ENCODE peak calls at places on chromosomes 4 and X, in five cellular contexts. W is upper lobe of left lung, J is esophagus squamous epithelium, T is stomach, G is testis. B is an unnamed sample. For H3K9me3, the result is how much of the 10 kb centered on the place peaks cover.

GRCh38 chr4:146511381-146511780 is 10.4 kb downstream of the SLC10A7 start:
- DNase-seq in W (no peak), J (no peak), T (no peak), G (no peak), B (no peak)

GRCh38 chr4:1015746-1016145 is 4.3 kb downstream of the FGFRL1 start:
- DNase-seq in W (no peak), J (no peak), T (no peak), G (no peak), B (no peak)

GRCh38 chr4:161936625-161937133 is 227.1 kb downstream of the FSTL5 start:
- DNase-seq in W (no peak), J (no peak), T (no peak), G (no peak), B (no peak)

GRCh38 chr4:20433101-20433705 is 181.5 kb downstream of the SLIT2 start:
- DNase-seq in W (no peak), J (no peak), T (no peak), G (no peak), B (no peak)

GRCh38 chr4:15702941-15703403 is at the start of gene BST1:
- DNase-seq in W (peak), J (no peak), T (peak), G (peak), B (peak)

GRCh38 chrX:102976793-102977495 is 39.9 kb downstream of the RAB40AL start:
- DNase-seq in W (no peak), J (no peak), T (no peak), G (no peak), B (no peak)

GRCh38 chr4:11908205-11908604 is 479.5 kb upstream of the HS3ST1 start:
- DNase-seq in W (no peak), J (no peak), T (no peak), G (no peak), B (no peak)

GRCh38 chr4:83331959-83332358 is 2.7 kb downstream of the HPSE start:
- DNase-seq in W (no peak), J (no peak), T (no peak), G (no peak), B (no peak)

GRCh38 chrX:1492421-1493012 is 39.8 kb upstream of the ASMTL start:
- DNase-seq in W (no peak), J (no peak), T (no peak), G (no peak), B (no peak)

GRCh38 chrX:64190136-64190740 is 15.3 kb downstream of the AMER1 start:
- DNase-seq in W (no peak), J (no peak), T (no peak), G (no peak), B (no peak)

GRCh38 chr4:150867148-150867547 is 147.9 kb downstream of the LRBA start:
- DNase-seq in W (no peak), J (no peak), T (no peak), G (peak), B (no peak)

GRCh38 chr4:134935320-134935719 is 733.7 kb upstream of the PABPC4L start:
- DNase-seq in W (no peak), J (no peak), T (peak), G (peak), B (no peak)

GRCh38 chr4:156137971-156138581 is 184.4 kb upstream of the CTSO start:
- DNase-seq in W (no peak), J (no peak), T (no peak), G (no peak), B (no peak)

GRCh38 chr4:74682567-74683359 is 111.6 kb downstream of the BTC start:
- DNase-seq in W (peak), J (no peak), T (peak), G (peak), B (no peak)

DNA sequence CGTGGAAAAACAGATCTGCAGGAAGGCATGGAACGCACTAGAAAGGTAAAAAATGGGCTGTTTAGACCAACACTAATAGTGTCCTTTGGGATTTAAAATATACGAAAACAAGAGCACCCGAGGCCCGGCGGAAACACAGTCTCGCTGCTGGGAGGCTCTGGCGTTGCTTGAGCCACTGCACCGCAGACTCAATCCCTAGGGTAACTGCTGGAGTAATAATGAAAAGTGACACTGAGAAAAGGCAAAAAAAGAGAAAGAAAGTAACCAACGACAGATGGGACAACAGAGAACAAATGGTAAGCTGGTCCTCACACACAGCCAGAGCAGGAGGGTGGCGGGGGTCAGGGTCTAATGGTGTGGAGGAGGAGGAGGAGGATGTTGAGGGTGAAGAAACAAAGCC is 15.4 kb downstream of the IRAK1 start:
- DNase-seq in W (no peak), J (no peak), T (no peak), G (no peak), B (no peak)
- TF ChIP-seq POLR2A in W (no peak), J (no peak), T (no peak), G (no peak), B (no peak)

GRCh38 chr4:182994171-182994570 is 77.0 kb upstream of the DCTD start:
- DNase-seq in W (no peak), J (no peak), T (no peak), G (no peak), B (no peak)
- H3K9me3 ChIP-seq in W (under half), J (under half), T (under half), G (under half), B (under half)

DNA sequence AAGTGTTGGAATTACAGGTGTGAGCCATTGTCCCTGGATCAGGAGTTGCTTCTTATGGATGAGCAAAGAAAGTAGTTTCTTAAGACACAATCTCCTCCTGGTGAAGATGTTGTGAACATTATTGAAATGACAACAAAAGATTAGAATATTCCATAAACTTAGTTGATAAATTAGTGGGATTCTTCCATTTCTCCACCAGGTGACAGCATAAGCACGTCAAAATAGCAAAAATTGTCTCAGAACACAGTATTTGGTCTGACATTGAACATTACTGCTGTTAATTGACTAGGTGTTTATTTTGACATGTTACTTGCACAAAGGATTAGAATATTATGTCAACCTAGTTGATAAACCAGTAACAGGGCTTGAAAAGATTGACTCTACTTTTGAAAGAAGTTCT is 21.6 kb downstream of the CLDN34 start:
- DNase-seq in W (no peak), J (no peak), T (no peak), G (no peak), B (no peak)
- TF ChIP-seq CTCF in W (no peak), J (peak), T (no peak), G (peak), B (peak)

GRCh38 chr4:170026253-170026991 is at the start of gene MFAP3L:
- DNase-seq in W (peak), J (peak), T (peak), G (peak), B (peak)
- TF ChIP-seq POLR2A in W (peak), J (no peak), T (no peak), G (no peak), B (peak)

GRCh38 chrX:153388722-153389459 is 12.3 kb downstream of the PNMA6E start:
- DNase-seq in W (peak), J (no peak), T (no peak), G (no peak), B (no peak)

GRCh38 chrX:153387987-153388721 is 13.0 kb downstream of the PNMA6E start:
- DNase-seq in W (no peak), J (no peak), T (no peak), G (no peak), B (no peak)

GRCh38 chrX:153386097-153386496 is 15.1 kb downstream of the PNMA6E start:
- DNase-seq in W (no peak), J (no peak), T (no peak), G (no peak), B (no peak)

GRCh38 chrX:153384390-153384789 is 16.8 kb downstream of the PNMA6E start:
- DNase-seq in W (no peak), J (no peak), T (no peak), G (no peak), B (no peak)

GRCh38 chrX:153387345-153387744 is 13.8 kb downstream of the PNMA6E start:
- DNase-seq in W (no peak), J (no peak), T (no peak), G (no peak), B (no peak)
- H3K9me3 ChIP-seq in W (under half), J (under half), T (under half), G (under half), B (under half)

DNA sequence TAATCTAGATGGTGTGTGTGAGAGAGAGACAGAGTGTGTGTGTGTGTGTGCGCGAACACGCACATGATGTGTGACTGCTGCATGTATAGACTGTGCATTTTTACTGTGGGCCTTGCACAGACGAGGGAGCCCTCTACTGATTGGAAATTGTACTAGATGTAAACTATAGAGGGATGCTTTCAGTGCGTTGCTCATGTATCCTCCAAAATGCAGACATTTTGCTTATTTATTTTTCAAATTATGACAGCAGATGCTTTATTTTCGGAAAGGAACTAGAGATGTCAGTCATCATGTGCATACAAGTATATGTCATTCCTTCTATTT is 168.4 kb upstream of the GK2 start:
- DNase-seq in W (no peak), J (no peak), T (no peak), G (no peak), B (no peak)
- TF ChIP-seq CTCF in W (no peak), J (no peak), T (no peak), G (no peak), B (peak)

GRCh38 chr4:67891645-67892044 is 7.8 kb upstream of the TMPRSS11D start:
- DNase-seq in W (no peak), J (no peak), T (no peak), G (no peak), B (no peak)

GRCh38 chr4:67892905-67893304 is 9.1 kb upstream of the TMPRSS11D start:
- DNase-seq in W (no peak), J (no peak), T (no peak), G (no peak), B (no peak)

GRCh38 chr4:67892253-67892652 is 8.5 kb upstream of the TMPRSS11D start:
- DNase-seq in W (no peak), J (no peak), T (no peak), G (no peak), B (no peak)

GRCh38 chr4:67897686-67898085 is 13.9 kb upstream of the TMPRSS11D start:
- DNase-seq in W (no peak), J (no peak), T (no peak), G (no peak), B (no peak)

DNA sequence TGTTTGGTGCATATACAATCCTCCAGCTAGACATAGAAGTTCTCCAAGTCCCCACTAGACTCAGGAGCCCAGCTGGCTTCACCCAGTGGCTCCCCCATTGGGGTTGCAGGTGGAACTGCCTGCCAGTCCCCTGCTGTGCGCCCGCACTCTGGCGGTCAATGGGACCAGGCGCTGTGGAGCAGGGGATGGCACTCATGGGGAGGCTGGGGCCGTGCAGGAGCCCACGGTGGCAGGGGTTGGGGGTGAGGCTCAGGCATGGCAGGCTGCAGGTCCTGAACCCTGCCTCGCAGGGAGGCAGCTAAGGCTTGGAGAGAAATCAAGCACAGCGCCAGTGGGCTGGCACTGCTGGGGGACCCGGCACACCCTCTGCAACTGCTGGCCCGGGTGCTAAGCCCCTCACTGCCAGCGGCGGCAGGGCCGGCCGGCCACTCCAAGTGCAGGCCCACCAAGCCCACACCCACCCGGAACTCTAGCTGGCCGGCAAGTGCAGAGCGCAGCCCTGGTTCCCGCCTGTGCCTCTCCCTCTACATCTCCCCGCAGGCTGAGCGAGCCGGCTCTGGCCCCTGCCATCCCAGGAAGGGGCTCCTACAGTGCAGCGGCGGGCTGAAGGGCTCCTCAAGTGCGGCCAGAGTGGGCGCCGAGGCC is 12.7 kb upstream of the TMPRSS11D start:
- DNase-seq in W (no peak), J (no peak), T (no peak), G (no peak), B (no peak)
- TF ChIP-seq POLR2A in W (no peak), J (no peak), T (no peak), G (no peak), B (no peak)

GRCh38 chr4:30370105-30370504 is 350.1 kb upstream of the PCDH7 start:
- DNase-seq in W (no peak), J (no peak), T (no peak), G (no peak), B (no peak)
- H3K9me3 ChIP-seq in W (under half), J (under half), T (under half), G (under half), B (under half)

DNA sequence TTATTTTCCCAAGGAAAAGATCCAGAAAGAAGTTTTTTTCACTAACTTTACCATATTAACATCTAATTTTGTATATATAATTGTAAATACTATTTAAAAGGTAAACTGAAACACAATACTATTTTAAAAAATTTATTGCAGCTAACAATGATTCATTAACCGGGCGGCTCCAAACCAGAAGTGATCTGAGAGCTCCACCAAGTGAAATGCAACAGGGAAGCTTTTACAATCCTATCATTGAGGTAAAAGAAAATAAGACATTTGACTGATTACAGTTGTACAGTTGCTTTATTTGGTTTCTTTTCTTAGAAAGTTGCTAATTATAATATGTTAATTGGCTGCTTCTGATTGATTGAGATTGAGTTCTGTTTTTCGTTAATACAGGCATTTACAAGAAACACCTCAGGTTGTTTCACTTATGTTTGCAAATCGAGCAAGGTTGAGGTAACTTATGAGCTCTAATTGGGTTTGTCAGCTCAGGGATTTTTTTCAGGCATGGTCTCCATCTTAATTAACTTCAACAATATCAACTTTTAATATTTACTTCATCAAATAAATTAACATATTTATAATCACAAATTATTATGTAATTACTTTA is 220.2 kb upstream of the UGT8 start:
- DNase-seq in W (no peak), J (no peak), T (no peak), G (no peak), B (no peak)
- TF ChIP-seq CTCF in W (no peak), J (peak), T (no peak), G (no peak), B (no peak)

DNA sequence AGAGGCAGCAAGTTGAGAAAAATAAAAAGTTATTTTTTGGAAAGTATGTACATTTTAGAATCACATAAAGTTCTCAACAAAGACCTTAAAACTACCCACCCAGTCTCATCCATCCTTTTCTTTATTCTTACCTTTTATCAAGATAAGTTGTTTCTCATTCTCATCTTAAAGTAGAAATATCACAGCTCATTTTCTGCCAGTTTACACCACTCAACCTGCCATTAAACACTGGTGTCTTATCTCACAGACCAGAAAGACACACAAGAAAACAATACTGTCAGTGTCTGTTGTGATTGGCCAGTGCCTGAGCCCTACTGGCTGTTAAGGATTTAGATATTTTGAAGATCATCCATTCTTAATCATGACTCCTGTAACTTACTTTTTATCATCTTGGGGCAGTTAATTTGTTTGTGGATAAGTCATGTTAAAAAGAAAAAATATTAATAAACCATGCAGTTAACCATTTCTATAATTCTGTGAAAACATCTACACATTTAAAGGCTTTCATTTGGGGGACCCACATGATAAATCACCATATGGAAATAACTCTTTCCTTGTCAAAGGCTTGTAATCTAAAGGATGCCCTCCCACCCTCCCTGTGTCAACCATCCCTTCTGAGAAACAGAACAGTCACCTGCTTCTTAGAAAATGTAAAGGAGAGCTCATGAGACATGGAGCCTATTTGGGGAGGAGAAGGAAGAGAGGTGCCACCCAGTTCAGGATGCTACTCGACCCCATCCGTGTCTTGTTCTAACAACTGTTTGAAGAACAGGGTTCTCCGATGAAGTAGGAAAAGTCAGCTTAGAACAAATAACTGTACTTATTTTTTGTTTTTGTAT is 897.2 kb upstream of the INTU start:
- DNase-seq in W (no peak), J (no peak), T (no peak), G (no peak), B (no peak)
- TF ChIP-seq POLR2A in W (no peak), J (no peak), T (no peak), G (no peak), B (no peak)